ENCODE peak calls at places on chromosome 20, in seven cellular contexts. U, Q, X, K, W, R and Y are unnamed samples.

GRCh38 chr20:22791877-22792525 is 207.6 kb upstream of the FOXA2 start:
- DNase-seq in R (no peak), W (no peak), U (no peak), K (no peak), Q (no peak), X (peak), Y (no peak)

GRCh38 chr20:22723659-22724058 is 139.3 kb upstream of the FOXA2 start:
- DNase-seq in Q (no peak), X (peak), U (no peak), K (no peak), W (no peak), R (no peak), Y (no peak)

GRCh38 chr20:64010711-64011237 is 25.2 kb upstream of the C20orf204 start:
- DNase-seq in U (no peak), W (no peak), Q (peak), K (no peak), X (no peak), R (no peak), Y (no peak)

GRCh38 chr20:44056010-44056698 is 130.8 kb downstream of the JPH2 start:
- DNase-seq in R (peak), Q (no peak), K (peak), U (no peak), W (peak), X (peak), Y (peak)

GRCh38 chr20:23193985-23194384 is 107.9 kb upstream of the CD93 start:
- DNase-seq in K (no peak), X (no peak), R (no peak), W (no peak), U (no peak), Q (peak), Y (no peak)

GRCh38 chr20:52137850-52138249 is 53.7 kb downstream of the ZFP64 start:
- DNase-seq in W (no peak), X (no peak), Q (no peak), U (no peak), K (no peak), R (no peak), Y (no peak)

GRCh38 chr20:19973920-19974620 is 43.1 kb upstream of the NAA20 start:
- DNase-seq in K (no peak), R (no peak), X (peak), Q (peak), U (no peak), W (peak), Y (no peak)

GRCh38 chr20:9112541-9113515 is 43.9 kb downstream of the PLCB4 start:
- DNase-seq in R (no peak), W (no peak), X (peak), K (no peak), U (no peak), Q (peak), Y (peak)

GRCh38 chr20:26135325-26136110 is 438.9 kb upstream of the ZNF337 start:
- DNase-seq in X (no peak), Q (no peak), U (peak), W (peak), K (no peak), R (no peak), Y (no peak)

GRCh38 chr20:53623454-53624206 is 30.0 kb upstream of the ZNF217 start:
- DNase-seq in X (peak), K (no peak), W (peak), U (no peak), Q (peak), R (peak), Y (peak)

GRCh38 chr20:32577657-32578056 is 7.5 kb downstream of the NOL4L start:
- DNase-seq in R (no peak), X (peak), U (no peak), K (no peak), W (no peak), Q (no peak), Y (no peak)

GRCh38 chr20:44153636-44154043 is 33.3 kb downstream of the JPH2 start:
- DNase-seq in X (peak), Q (no peak), K (no peak), U (no peak), R (no peak), W (no peak), Y (no peak)

GRCh38 chr20:57977588-57977987 is 250.9 kb downstream of the ANKRD60 start:
- DNase-seq in K (no peak), Q (no peak), W (no peak), R (no peak), U (no peak), X (no peak), Y (no peak)

GRCh38 chr20:59456342-59457132 is 147.8 kb upstream of the PHACTR3 start:
- DNase-seq in X (no peak), R (no peak), Q (no peak), K (no peak), U (peak), W (no peak), Y (no peak)

GRCh38 chr20:59908855-59909254 is 24.6 kb downstream of the SYCP2 start:
- DNase-seq in U (no peak), X (no peak), W (no peak), K (no peak), R (no peak), Q (no peak), Y (no peak)

GRCh38 chr20:10713161-10713560 is 39.4 kb upstream of the JAG1 start:
- DNase-seq in W (no peak), U (no peak), R (no peak), K (no peak), Q (no peak), X (no peak), Y (no peak)

GRCh38 chr20:22383156-22383555 is 201.2 kb downstream of the FOXA2 start:
- DNase-seq in W (no peak), U (no peak), K (no peak), R (no peak), Q (no peak), X (peak), Y (no peak)

GRCh38 chr20:22617160-22617559 is 32.8 kb upstream of the FOXA2 start:
- DNase-seq in R (no peak), W (peak), Q (no peak), U (no peak), X (no peak), K (no peak), Y (no peak)

GRCh38 chr20:63348828-63349515 is 12.2 kb downstream of the CHRNA4 start:
- DNase-seq in X (no peak), W (no peak), R (no peak), U (peak), Q (no peak), K (no peak), Y (no peak)

GRCh38 chr20:64035066-64035932 is 683 bp upstream of the C20orf204 start:
- DNase-seq in W (no peak), R (no peak), K (peak), U (peak), X (no peak), Q (no peak), Y (no peak)

GRCh38 chr20:34736106-34736505 is 32.0 kb downstream of the TP53INP2 start:
- DNase-seq in K (no peak), W (no peak), X (no peak), R (no peak), U (no peak), Q (no peak), Y (no peak)

GRCh38 chr20:15196580-15197255 is 859.3 kb upstream of the FLRT3 start:
- DNase-seq in U (no peak), R (no peak), Q (no peak), K (no peak), X (no peak), W (no peak), Y (no peak)

GRCh38 chr20:63096681-63097335 is 90.0 kb upstream of the BHLHE23 start:
- DNase-seq in X (no peak), U (no peak), Q (no peak), R (no peak), W (no peak), K (no peak), Y (peak)

GRCh38 chr20:36313476-36313875 is 7.3 kb downstream of the DLGAP4 start:
- DNase-seq in R (no peak), Q (no peak), X (no peak), K (no peak), W (no peak), U (no peak), Y (no peak)

GRCh38 chr20:57389695-57390603 is 1.2 kb upstream of the RBM38 start:
- DNase-seq in U (peak), R (no peak), X (no peak), K (peak), W (no peak), Q (no peak), Y (no peak)

GRCh38 chr20:24780648-24781047 is 168.4 kb upstream of the CST7 start:
- DNase-seq in Q (no peak), X (no peak), U (no peak), W (no peak), R (no peak), K (no peak), Y (no peak)

GRCh38 chr20:52497731-52498130 is 306.2 kb upstream of the ZFP64 start:
- DNase-seq in W (no peak), Q (no peak), X (peak), R (no peak), U (no peak), K (no peak), Y (no peak)

GRCh38 chr20:10427060-10427692 is 6.8 kb downstream of the MKKS start:
- DNase-seq in W (peak), X (peak), R (peak), U (no peak), K (peak), Q (peak), Y (peak)

GRCh38 chr20:51460569-51461265 is 81.8 kb downstream of the NFATC2 start:
- DNase-seq in R (no peak), X (no peak), U (no peak), K (no peak), W (no peak), Q (no peak), Y (no peak)

GRCh38 chr20:35363190-35363589 is 48.6 kb downstream of the UQCC1 start:
- DNase-seq in R (no peak), W (no peak), X (peak), Q (peak), U (no peak), K (no peak), Y (no peak)

GRCh38 chr20:43914697-43915208 is at the start of gene TOX2:
- DNase-seq in Q (peak), U (peak), X (peak), K (peak), W (peak), R (peak), Y (peak)

GRCh38 chr20:18738055-18738454 is 75.5 kb upstream of the SCP2D1 start:
- DNase-seq in X (peak), W (peak), Q (peak), U (no peak), R (no peak), K (no peak), Y (no peak)

GRCh38 chr20:57190536-57191265 is 75.7 kb downstream of the BMP7 start:
- DNase-seq in X (peak), R (no peak), U (no peak), K (no peak), Q (no peak), W (peak), Y (no peak)